ENCODE peak calls at places on chromosome 12, in six cellular contexts. N, R, L, D, C and Y are unnamed samples.

GRCh38 chr12:116955382-116956021 is 44.8 kb downstream of the FBXW8 start:
- DNase-seq in N (no peak), R (peak), L (no peak), D (no peak), C (no peak), Y (no peak)

GRCh38 chr12:16220120-16220519 is 57.4 kb downstream of the SLC15A5 start:
- DNase-seq in N (no peak), R (no peak), L (no peak), D (no peak), C (no peak), Y (no peak)

GRCh38 chr12:15074351-15074750 is 101.5 kb downstream of the PDE6H start:
- DNase-seq in N (no peak), R (peak), L (no peak), D (no peak), C (no peak), Y (no peak)

GRCh38 chr12:14314801-14315200 is 50.7 kb upstream of the ATF7IP start:
- DNase-seq in N (no peak), R (no peak), L (no peak), D (no peak), C (no peak), Y (no peak)

GRCh38 chr12:110039085-110039807 is 9.1 kb downstream of the C12orf76 start:
- DNase-seq in N (no peak), R (peak), L (no peak), D (no peak), C (no peak), Y (peak)

GRCh38 chr12:92778525-92778924 is 75.7 kb downstream of the PLEKHG7 start:
- DNase-seq in N (no peak), R (no peak), L (no peak), D (no peak), C (no peak), Y (no peak)

GRCh38 chr12:124869011-124869665 is 5.5 kb upstream of the SCARB1 start:
- DNase-seq in N (peak), R (no peak), L (peak), D (no peak), C (no peak), Y (no peak)

GRCh38 chr12:124361074-124361965 is 66.4 kb downstream of the RFLNA start:
- DNase-seq in N (no peak), R (no peak), L (no peak), D (no peak), C (no peak), Y (no peak)

GRCh38 chr12:132075026-132075713 is 68.9 kb downstream of the DDX51 start:
- DNase-seq in N (peak), R (no peak), L (no peak), D (no peak), C (no peak), Y (no peak)

GRCh38 chr12:89833337-89834252 is 125.0 kb upstream of the ATP2B1 start:
- DNase-seq in N (no peak), R (peak), L (no peak), D (no peak), C (no peak), Y (no peak)

GRCh38 chr12:49086116-49086515 is 8.5 kb downstream of the DHH start:
- DNase-seq in N (no peak), R (peak), L (no peak), D (no peak), C (no peak), Y (no peak)

GRCh38 chr12:76462668-76463224 is 96.8 kb downstream of the OSBPL8 start:
- DNase-seq in N (no peak), R (no peak), L (no peak), D (no peak), C (no peak), Y (no peak)

GRCh38 chr12:20808521-20808920 is 2.0 kb upstream of the SLCO1B3 start:
- DNase-seq in N (no peak), R (no peak), L (no peak), D (no peak), C (no peak), Y (no peak)

GRCh38 chr12:83074495-83074894 is 387.8 kb downstream of the TMTC2 start:
- DNase-seq in N (no peak), R (no peak), L (no peak), D (no peak), C (no peak), Y (no peak)

GRCh38 chr12:132761032-132761910 is at the start of gene ANKLE2:
- DNase-seq in N (peak), R (peak), L (no peak), D (no peak), C (peak), Y (peak)

GRCh38 chr12:121025442-121026226 is 9.3 kb upstream of the C12orf43 start:
- DNase-seq in N (no peak), R (no peak), L (no peak), D (no peak), C (no peak), Y (no peak)

GRCh38 chr12:40144023-40144422 is 38.1 kb upstream of the SLC2A13 start:
- DNase-seq in N (no peak), R (no peak), L (no peak), D (no peak), C (no peak), Y (no peak)

GRCh38 chr12:5043589-5044419 is at the start of gene KCNA5:
- DNase-seq in N (peak), R (no peak), L (no peak), D (no peak), C (peak), Y (no peak)

GRCh38 chr12:2481951-2482350 is 312.8 kb upstream of the FKBP4 start:
- DNase-seq in N (no peak), R (no peak), L (no peak), D (no peak), C (no peak), Y (no peak)

GRCh38 chr12:45232146-45232731 is 16.3 kb downstream of the ANO6 start:
- DNase-seq in N (no peak), R (no peak), L (no peak), D (no peak), C (no peak), Y (no peak)

GRCh38 chr12:97386133-97386581 is 76.4 kb upstream of the RMST start:
- DNase-seq in N (peak), R (no peak), L (peak), D (no peak), C (no peak), Y (no peak)

GRCh38 chr12:106044773-106045172 is 94.0 kb downstream of the NUAK1 start:
- DNase-seq in N (no peak), R (peak), L (no peak), D (no peak), C (no peak), Y (no peak)

GRCh38 chr12:51631021-51631420 is 40.0 kb downstream of the SCN8A start:
- DNase-seq in N (no peak), R (no peak), L (peak), D (no peak), C (no peak), Y (no peak)

GRCh38 chr12:21800011-21800410 is 25.5 kb upstream of the KCNJ8 start:
- DNase-seq in N (no peak), R (no peak), L (no peak), D (no peak), C (no peak), Y (no peak)

GRCh38 chr12:59182191-59182590 is 261.9 kb upstream of the LRIG3 start:
- DNase-seq in N (no peak), R (peak), L (no peak), D (no peak), C (no peak), Y (no peak)

GRCh38 chr12:117607778-117608177 is 246.4 kb upstream of the NOS1 start:
- DNase-seq in N (no peak), R (no peak), L (no peak), D (no peak), C (no peak), Y (no peak)

GRCh38 chr12:13087766-13088165 is 15.7 kb downstream of the GSG1 start:
- DNase-seq in N (no peak), R (no peak), L (no peak), D (no peak), C (no peak), Y (no peak)

GRCh38 chr12:3990356-3990975 is 117.3 kb upstream of the PARP11 start:
- DNase-seq in N (peak), R (no peak), L (no peak), D (no peak), C (no peak), Y (no peak)

GRCh38 chr12:59066445-59066844 is 146.1 kb upstream of the LRIG3 start:
- DNase-seq in N (no peak), R (no peak), L (no peak), D (no peak), C (no peak), Y (no peak)

GRCh38 chr12:112855375-112855774 is 51.4 kb upstream of the OAS1 start:
- DNase-seq in N (peak), R (no peak), L (no peak), D (no peak), C (no peak), Y (no peak)

GRCh38 chr12:67042697-67043131 is 226.4 kb upstream of the CAND1 start:
- DNase-seq in N (peak), R (peak), L (no peak), D (no peak), C (peak), Y (peak)

GRCh38 chr12:52506858-52507715 is 13.1 kb downstream of the KRT5 start:
- DNase-seq in N (peak), R (peak), L (no peak), D (no peak), C (peak), Y (peak)

GRCh38 chr12:52907092-52907810 is 2.4 kb upstream of the KRT8 start:
- DNase-seq in N (no peak), R (no peak), L (no peak), D (no peak), C (peak), Y (peak)

GRCh38 chr12:13342971-13343370 is 146.4 kb downstream of the EMP1 start:
- DNase-seq in N (no peak), R (peak), L (no peak), D (no peak), C (no peak), Y (no peak)

GRCh38 chr12:47725893-47726292 is 603 bp upstream of the ENDOU start:
- DNase-seq in N (no peak), R (peak), L (no peak), D (peak), C (no peak), Y (no peak)

GRCh38 chr12:117727301-117727700 is 241.5 kb downstream of the KSR2 start:
- DNase-seq in N (no peak), R (no peak), L (no peak), D (no peak), C (no peak), Y (no peak)

GRCh38 chr12:12807970-12808702 is 5.0 kb upstream of the DDX47 start:
- DNase-seq in N (no peak), R (peak), L (no peak), D (no peak), C (no peak), Y (peak)

GRCh38 chr12:9740109-9740750 is 7.3 kb upstream of the CLECL1 start:
- DNase-seq in N (no peak), R (no peak), L (no peak), D (no peak), C (no peak), Y (no peak)

GRCh38 chr12:105764216-105764835 is 374.4 kb downstream of the NUAK1 start:
- DNase-seq in N (no peak), R (no peak), L (no peak), D (no peak), C (no peak), Y (no peak)